ENCODE peak calls at places on chromosome 17, in eight cellular contexts. B, M, A, G, T, W, Y and I are unnamed samples.

GRCh38 chr17:39955726-39956225 is 7.0 kb upstream of the GSDMA start:
- DNase-seq in B (no peak), M (no peak), A (no peak), G (no peak), T (no peak), W (no peak), Y (no peak), I (no peak)

GRCh38 chr17:39104657-39105056 is 46.8 kb downstream of the PLXDC1 start:
- DNase-seq in B (no peak), M (no peak), A (no peak), G (no peak), T (no peak), W (no peak), Y (no peak), I (no peak)

GRCh38 chr17:61478026-61478789 is 26.0 kb downstream of the TBX4 start:
- DNase-seq in B (no peak), M (no peak), A (no peak), G (no peak), T (no peak), W (no peak), Y (no peak), I (no peak)

GRCh38 chr17:57876866-57877237 is 27.0 kb upstream of the MRPS23 start:
- DNase-seq in B (no peak), M (no peak), A (no peak), G (no peak), T (no peak), W (no peak), Y (no peak), I (no peak)

GRCh38 chr17:45129426-45129939 is 2.8 kb downstream of the PLCD3 start:
- DNase-seq in B (no peak), M (no peak), A (no peak), G (no peak), T (no peak), W (no peak), Y (no peak), I (no peak)

GRCh38 chr17:46742539-46743270 is 75.8 kb downstream of the WNT3 start:
- DNase-seq in B (no peak), M (peak), A (peak), G (no peak), T (no peak), W (peak), Y (no peak), I (no peak)

GRCh38 chr17:41785876-41786226 is 660 bp downstream of the JUP start:
- DNase-seq in B (peak), M (no peak), A (peak), G (no peak), T (no peak), W (no peak), Y (peak), I (peak)

GRCh38 chr17:79983456-79983855 is 52.2 kb downstream of the TBC1D16 start:
- DNase-seq in B (no peak), M (no peak), A (peak), G (peak), T (no peak), W (no peak), Y (no peak), I (no peak)

GRCh38 chr17:47802341-47803022 is 19.1 kb downstream of the OSBPL7 start:
- DNase-seq in B (peak), M (peak), A (peak), G (peak), T (no peak), W (peak), Y (peak), I (no peak)

GRCh38 chr17:3222505-3222904 is 15.0 kb downstream of the OR1A1 start:
- DNase-seq in B (no peak), M (no peak), A (no peak), G (no peak), T (no peak), W (no peak), Y (no peak), I (no peak)

GRCh38 chr17:78903101-78903779 is at the start of gene CEP295NL:
- DNase-seq in B (peak), M (peak), A (peak), G (no peak), T (no peak), W (no peak), Y (no peak), I (no peak)

GRCh38 chr17:74474043-74474792 is 7.8 kb downstream of the CD300A start:
- DNase-seq in B (no peak), M (no peak), A (no peak), G (no peak), T (no peak), W (no peak), Y (no peak), I (peak)

GRCh38 chr17:3794890-3795757 is 5.9 kb downstream of the ITGAE start:
- DNase-seq in B (no peak), M (peak), A (peak), G (no peak), T (no peak), W (no peak), Y (no peak), I (no peak)

GRCh38 chr17:55735784-55736405 is 13.2 kb upstream of the TMEM100 start:
- DNase-seq in B (peak), M (peak), A (peak), G (no peak), T (no peak), W (peak), Y (no peak), I (no peak)

GRCh38 chr17:15263206-15263579 is 1.9 kb downstream of the PMP22 start:
- DNase-seq in B (peak), M (peak), A (peak), G (peak), T (peak), W (no peak), Y (peak), I (peak)

GRCh38 chr17:45351831-45352230 is 35.0 kb upstream of the MAP3K14 start:
- DNase-seq in B (no peak), M (no peak), A (no peak), G (no peak), T (no peak), W (no peak), Y (no peak), I (no peak)

GRCh38 chr17:4583796-4584124 is 569 bp upstream of the SMTNL2 start:
- DNase-seq in B (peak), M (no peak), A (no peak), G (no peak), T (no peak), W (peak), Y (no peak), I (no peak)

GRCh38 chr17:16354585-16354984 is 1.3 kb upstream of the CENPV start:
- DNase-seq in B (no peak), M (no peak), A (no peak), G (peak), T (no peak), W (no peak), Y (no peak), I (no peak)

GRCh38 chr17:16352303-16352837 is 899 bp downstream of the CENPV start:
- DNase-seq in B (peak), M (peak), A (peak), G (no peak), T (no peak), W (no peak), Y (peak), I (peak)

GRCh38 chr17:16351831-16352230 is 1.4 kb downstream of the CENPV start:
- DNase-seq in B (no peak), M (peak), A (peak), G (no peak), T (no peak), W (no peak), Y (no peak), I (no peak)

GRCh38 chr17:16353702-16354174 is 469 bp upstream of the CENPV start:
- DNase-seq in B (no peak), M (no peak), A (no peak), G (peak), T (no peak), W (no peak), Y (no peak), I (no peak)

DNA sequence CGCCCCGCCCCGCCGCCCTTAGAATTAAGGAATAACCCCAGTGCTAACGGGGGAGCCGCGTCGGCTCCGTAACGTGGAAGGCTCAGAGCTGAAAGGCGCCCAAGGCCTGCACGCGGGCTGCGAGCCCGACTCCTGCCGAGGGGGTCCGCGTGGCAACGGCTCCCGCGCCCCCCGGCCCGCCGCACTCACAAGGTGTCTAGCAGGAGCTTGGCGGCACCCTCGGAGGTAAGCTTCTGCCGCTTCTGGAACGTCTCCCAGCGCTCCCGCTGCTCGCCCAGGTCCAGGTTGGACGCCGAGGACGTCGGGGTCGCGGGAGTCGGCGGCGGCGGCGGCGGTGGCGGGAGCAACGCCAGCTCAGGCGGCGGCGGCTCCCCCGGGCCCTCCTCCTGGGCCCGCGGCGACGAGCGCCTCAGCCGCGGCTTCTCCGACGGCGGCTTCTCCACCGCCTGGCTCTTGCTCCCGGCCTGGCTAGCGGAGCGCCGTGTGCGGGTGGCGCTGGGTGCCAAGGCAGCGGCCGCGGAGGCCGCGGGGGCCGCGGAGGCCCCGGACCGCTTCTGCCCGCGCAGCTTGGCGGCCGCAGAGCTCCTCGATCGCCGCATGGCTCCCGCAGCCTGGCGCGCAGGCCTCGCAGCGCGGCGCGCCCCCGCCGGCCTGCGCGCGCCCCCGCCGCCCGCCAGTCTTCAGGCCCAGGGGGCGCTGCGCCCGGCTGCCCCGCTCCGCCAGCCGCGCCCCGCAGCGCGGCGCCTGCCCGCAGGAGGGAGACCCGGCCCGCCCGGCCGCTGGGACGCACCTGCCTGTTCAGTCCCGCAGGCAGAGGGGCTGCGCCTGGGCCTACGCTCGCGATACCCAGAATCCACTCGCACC is at the start of gene CENPV:
- DNase-seq in B (peak), M (no peak), A (peak), G (peak), T (no peak), W (peak), Y (peak), I (peak)
- TF ChIP-seq CTCF in B (peak), M (peak), A (no peak), G (no peak), T (no peak), W (no peak), Y (no peak), I (peak)

DNA sequence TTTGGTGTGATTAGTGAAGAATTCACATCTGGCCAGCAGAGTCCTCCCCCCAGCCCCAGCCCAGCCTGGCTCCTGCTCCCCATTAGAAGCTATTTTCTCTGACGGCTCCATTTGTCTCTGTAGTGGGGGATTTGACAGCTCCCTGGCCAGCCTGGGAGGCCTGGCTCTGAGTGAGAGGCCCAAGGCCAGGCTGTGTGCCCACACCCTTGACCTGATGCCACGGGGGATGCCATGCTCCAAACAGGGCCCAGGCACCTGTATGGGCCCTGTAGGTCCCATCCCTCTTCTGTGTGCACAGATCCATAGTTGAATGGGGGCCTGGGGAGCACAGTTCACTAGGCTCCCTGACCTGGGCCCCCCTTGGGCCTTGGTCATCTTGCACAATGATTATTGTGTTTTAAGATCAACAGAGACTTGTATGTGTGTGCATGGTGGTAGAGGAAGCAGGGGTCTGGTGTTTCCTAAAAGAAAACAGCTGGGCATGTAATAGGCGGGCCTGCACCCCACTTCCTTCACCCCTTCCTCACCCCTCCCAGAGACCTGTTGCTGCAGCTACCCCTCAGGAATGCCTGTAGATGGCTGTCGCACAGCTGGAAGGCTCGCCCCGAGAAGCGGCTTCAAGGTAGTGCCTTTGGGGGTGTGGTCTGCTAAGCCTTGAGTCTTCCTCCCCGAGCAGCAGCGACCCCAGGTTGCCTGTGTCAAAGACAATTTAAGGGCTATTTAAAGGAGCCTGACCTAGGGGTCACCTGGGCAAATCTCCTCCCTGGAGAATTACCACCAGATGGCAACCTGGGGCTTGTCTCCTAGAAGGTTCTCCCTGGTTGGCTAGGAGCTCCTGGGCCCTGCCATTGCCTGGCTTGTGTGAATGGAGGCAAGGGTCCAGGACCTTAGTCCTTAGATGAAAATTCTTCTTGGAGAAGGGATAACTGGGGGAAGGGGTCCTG is 51.0 kb upstream of the TAC4 start:
- DNase-seq in B (peak), M (no peak), A (no peak), G (no peak), T (no peak), W (peak), Y (no peak), I (no peak)
- TF ChIP-seq CTCF in B (peak), M (peak), A (no peak), G (no peak), T (no peak), W (peak), Y (peak), I (no peak)

GRCh38 chr17:27206447-27206846 is 87.5 kb upstream of the WSB1 start:
- DNase-seq in B (peak), M (no peak), A (no peak), G (no peak), T (no peak), W (peak), Y (no peak), I (no peak)
- TF ChIP-seq CTCF in B (peak), M (peak), A (peak), G (no peak), T (no peak), W (no peak), Y (no peak), I (no peak)

GRCh38 chr17:66040402-66040801 is 151.5 kb downstream of the CEP112 start:
- DNase-seq in B (peak), M (no peak), A (no peak), G (no peak), T (no peak), W (peak), Y (no peak), I (no peak)
- TF ChIP-seq CTCF in B (peak), M (no peak), A (no peak), G (no peak), T (no peak), W (peak), Y (no peak), I (no peak)

GRCh38 chr17:53659181-53659580 is 163.5 kb upstream of the KIF2B start:
- DNase-seq in B (no peak), M (no peak), A (no peak), G (no peak), T (no peak), W (no peak), Y (no peak), I (no peak)

GRCh38 chr17:53662608-53663007 is 160.1 kb upstream of the KIF2B start:
- DNase-seq in B (no peak), M (no peak), A (no peak), G (no peak), T (no peak), W (no peak), Y (no peak), I (no peak)
- TF ChIP-seq CTCF in B (no peak), M (no peak), A (no peak), G (no peak), T (no peak), W (no peak), Y (no peak), I (no peak)